ENCODE peak calls at places on chromosomes 7 and 10, in five cellular contexts. X, E, H, N and C are unnamed samples. For H3K9me3, the result is how much of the 10 kb centered on the place peaks cover.

GRCh38 chr7:156768698-156769472 is 124.1 kb downstream of the LMBR1 start:
- DNase-seq in N (no peak), E (no peak), H (no peak), X (no peak), C (peak)

GRCh38 chr10:95531041-95531809 is 29.9 kb downstream of the SORBS1 start:
- DNase-seq in N (no peak), H (no peak), X (no peak), E (no peak), C (no peak)

GRCh38 chr7:22949944-22950343 is 64.0 kb downstream of the HYCC1 start:
- DNase-seq in X (no peak), H (no peak), N (peak), E (no peak), C (no peak)

GRCh38 chr7:87564290-87564963 is 36.3 kb downstream of the ABCB1 start:
- DNase-seq in E (peak), X (no peak), N (peak), H (no peak), C (peak)

GRCh38 chr7:155533120-155533826 is 13.1 kb downstream of the CNPY1 start:
- DNase-seq in X (peak), H (peak), N (peak), E (no peak), C (peak)

GRCh38 chr7:157090485-157091165 is 48.1 kb upstream of the UBE3C start:
- DNase-seq in N (no peak), H (no peak), E (no peak), X (no peak), C (no peak)

GRCh38 chr7:25391295-25391861 is 163.1 kb upstream of the NPVF start:
- DNase-seq in N (peak), H (no peak), X (no peak), E (no peak), C (peak)

GRCh38 chr7:68470836-68471235 is 1127.4 kb upstream of the AUTS2 start:
- DNase-seq in N (no peak), X (no peak), H (no peak), E (no peak), C (no peak)

GRCh38 chr10:19728376-19728775 is 87.9 kb upstream of the PLXDC2 start:
- DNase-seq in H (no peak), N (no peak), E (no peak), X (no peak), C (no peak)

GRCh38 chr7:95045236-95045923 is 138.0 kb downstream of the PPP1R9A start:
- DNase-seq in E (no peak), X (no peak), H (no peak), N (peak), C (peak)

GRCh38 chr7:55405856-55406541 is 40.9 kb downstream of the LANCL2 start:
- DNase-seq in E (no peak), N (no peak), X (no peak), H (no peak), C (no peak)

GRCh38 chr7:1248459-1249131 is 15.9 kb downstream of the UNCX start:
- DNase-seq in H (no peak), N (no peak), X (no peak), E (peak), C (no peak)

GRCh38 chr7:44281811-44282600 is 43.4 kb downstream of the CAMK2B start:
- DNase-seq in X (peak), N (no peak), E (peak), H (peak), C (no peak)

GRCh38 chr10:59536576-59537014 is 173.1 kb downstream of the SLC16A9 start:
- DNase-seq in H (no peak), E (no peak), X (no peak), N (peak), C (peak)

GRCh38 chr7:93910076-93910994 is 4.0 kb downstream of the GNGT1 start:
- DNase-seq in H (peak), E (no peak), N (peak), X (no peak), C (no peak)

GRCh38 chr7:55202150-55202913 is 162.8 kb upstream of the LANCL2 start:
- DNase-seq in X (no peak), E (no peak), H (no peak), N (no peak), C (no peak)

GRCh38 chr10:71889388-71889987 is 38.4 kb upstream of the PSAP start:
- DNase-seq in X (no peak), E (no peak), N (peak), H (no peak), C (no peak)

GRCh38 chr10:119896937-119897336 is 4.4 kb downstream of the SEC23IP start:
- DNase-seq in E (peak), H (no peak), X (peak), N (peak), C (peak)

GRCh38 chr10:110553905-110554304 is 13.6 kb upstream of the SMC3 start:
- DNase-seq in H (no peak), N (no peak), X (no peak), E (no peak), C (peak)

GRCh38 chr7:4068286-4068685 is 613.8 kb upstream of the FOXK1 start:
- DNase-seq in X (no peak), N (no peak), E (no peak), H (no peak), C (no peak)
- H3K9me3 ChIP-seq in X (under half), N (under half), E (under half), H (under half), C (under half)

GRCh38 chr10:1204434-1205326 is 148.5 kb downstream of the WDR37 start:
- DNase-seq in H (no peak), N (no peak), E (peak), X (peak), C (no peak)

GRCh38 chr10:1208376-1209311 is 152.5 kb downstream of the WDR37 start:
- DNase-seq in X (peak), N (no peak), H (no peak), E (no peak), C (no peak)

GRCh38 chr10:1205450-1206030 is 149.4 kb downstream of the WDR37 start:
- DNase-seq in H (no peak), E (peak), N (no peak), X (peak), C (no peak)

GRCh38 chr10:1206101-1206500 is 149.9 kb downstream of the WDR37 start:
- DNase-seq in E (no peak), H (no peak), X (peak), N (no peak), C (no peak)

GRCh38 chr10:1206601-1207000 is 150.4 kb downstream of the WDR37 start:
- DNase-seq in N (no peak), E (no peak), H (no peak), X (peak), C (no peak)
- H3K9me3 ChIP-seq in N (under half), E (under half), H (under half), X (under half), C (under half)

DNA sequence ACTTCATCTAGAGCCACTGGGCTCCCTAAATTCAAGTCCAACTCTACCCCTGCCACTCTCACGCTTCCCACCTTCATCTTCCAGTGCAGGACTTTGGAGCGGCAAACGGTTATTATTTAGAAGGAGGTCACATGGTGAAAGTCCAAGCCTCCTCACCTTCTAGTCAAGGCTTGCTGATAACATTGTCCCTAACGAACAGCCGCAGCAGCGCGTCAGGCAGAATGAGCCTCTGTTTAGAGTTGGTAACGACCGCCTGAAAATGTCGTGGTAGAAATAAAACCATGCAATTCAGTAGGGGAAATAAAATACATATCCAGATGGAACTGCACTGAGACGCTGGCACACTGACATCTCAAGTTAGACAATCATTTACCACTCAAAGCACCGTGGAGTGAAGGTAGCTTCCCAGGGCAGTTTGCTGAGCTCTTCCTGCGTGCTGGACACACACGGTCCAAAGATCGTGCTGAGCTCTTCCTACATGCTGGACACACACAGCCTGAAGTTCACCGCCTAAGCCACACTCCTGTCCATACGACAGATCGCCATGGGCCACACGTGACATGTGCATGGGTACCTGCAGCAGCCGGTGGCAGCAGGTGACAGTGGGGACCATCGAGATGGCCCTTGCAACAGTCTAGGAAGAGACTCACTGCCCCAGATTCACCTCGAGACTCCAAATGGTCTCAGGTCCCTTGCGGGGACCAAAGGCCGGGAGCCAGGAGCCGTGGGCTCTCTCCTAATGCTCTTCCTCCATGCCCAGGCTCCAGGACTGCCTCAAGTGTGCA is 323.5 kb downstream of the PTPRN2 start:
- DNase-seq in H (no peak), N (no peak), X (peak), E (no peak), C (no peak)
- H3K9me3 ChIP-seq in H (under half), N (under half), X (under half), E (under half), C (under half)

DNA sequence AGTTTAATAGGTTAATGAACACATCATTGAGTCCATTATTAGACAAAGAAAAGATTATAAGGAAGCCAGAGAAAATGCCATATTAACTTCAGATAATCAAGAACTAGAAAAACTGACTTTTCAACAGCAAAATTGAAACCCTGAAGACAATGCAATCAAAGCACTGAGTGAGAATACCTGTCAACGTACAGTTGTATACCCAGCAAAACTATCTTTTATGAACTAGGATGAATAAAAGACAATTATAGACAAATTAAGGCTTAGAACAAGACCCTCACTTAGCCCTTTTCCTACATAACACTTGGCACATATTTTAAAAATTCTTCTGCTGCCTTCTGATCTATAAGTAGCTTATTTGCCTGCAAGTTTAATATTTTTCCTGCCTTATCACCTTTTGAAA is 19.0 kb upstream of the DGKI start:
- DNase-seq in E (no peak), H (no peak), N (no peak), X (no peak), C (no peak)
- H3K9me3 ChIP-seq in E (under half), H (under half), N (under half), X (under half), C (under half)

DNA sequence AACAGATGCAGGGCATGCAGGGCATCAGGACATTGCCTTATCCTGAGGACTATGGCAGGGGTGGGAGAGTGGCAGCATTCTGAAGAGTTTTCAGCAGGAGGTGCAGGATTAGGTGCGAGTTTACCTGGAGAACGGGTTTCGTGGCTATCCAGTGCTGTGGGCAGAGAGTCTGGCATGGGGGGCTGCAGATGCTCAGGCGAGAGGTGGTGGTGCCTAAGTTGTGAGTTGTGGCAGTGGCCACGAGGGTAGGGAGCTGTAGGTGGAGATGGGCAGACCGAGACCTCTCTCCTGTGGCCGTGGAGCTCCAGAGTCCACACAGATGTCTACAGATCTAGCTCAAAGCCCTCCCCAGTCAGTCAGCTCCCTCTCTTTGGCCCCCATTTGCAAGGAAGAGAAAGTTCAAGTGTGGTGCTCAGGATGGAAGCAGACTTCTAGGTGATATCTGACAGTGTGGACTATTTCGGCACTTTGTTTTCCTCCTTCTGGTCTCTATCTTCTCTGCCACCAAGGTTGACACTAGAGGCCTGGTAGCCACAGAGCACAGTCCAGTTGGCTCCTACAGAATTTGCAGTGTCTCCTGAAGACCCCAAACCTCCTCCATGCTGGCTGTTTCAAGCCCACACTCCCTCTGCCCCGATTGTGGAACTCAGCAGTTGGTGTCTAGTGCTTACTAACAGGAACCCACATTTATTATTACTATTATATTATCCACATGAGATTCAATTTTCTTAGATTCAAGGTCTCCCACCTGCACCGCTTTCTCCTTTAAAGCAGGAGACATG is 955.7 kb upstream of the ZNF722 start:
- DNase-seq in N (no peak), E (no peak), H (no peak), X (no peak), C (no peak)
- H3K9me3 ChIP-seq in N (under half), E (half or more), H (under half), X (under half), C (under half)

GRCh38 chr7:23981314-23981713 is 271.3 kb downstream of the STK31 start:
- DNase-seq in X (no peak), E (no peak), H (no peak), N (no peak), C (no peak)

GRCh38 chr7:23981758-23982157 is 271.7 kb downstream of the STK31 start:
- DNase-seq in E (no peak), H (no peak), X (no peak), N (no peak), C (no peak)

GRCh38 chr7:23980081-23980480 is 270.1 kb downstream of the STK31 start:
- DNase-seq in X (no peak), H (no peak), N (no peak), E (no peak), C (no peak)
- H3K9me3 ChIP-seq in X (under half), H (under half), N (under half), E (under half), C (under half)